ENCODE peak calls at places on chromosomes 16 and 17, in nine cellular contexts. R is Peyer's patch; T is A549; V is left cardiac atrium; W is NCI-H1694 treated with DMSO at 0.1 percent for 48 hours; K is AG04450; Q is EL; M is GM19239; L is activated CD8-positive, alpha-beta T cell treated with anti-CD3 and anti-CD28 coated beads for 36 hours. H is an unnamed sample.
A peak's percentile ranks its signal among the peaks of the same experiment; 100 is the strongest.

GRCh38 chr17:41537990-41538389 is 9.9 kb upstream of the KRT19 start:
- DNase-seq in M (no peak), L (no peak), W (no peak), T (no peak), R (no peak), K (no peak), Q (peak; percentile 41), V (no peak), H (no peak)

GRCh38 chr17:73240561-73240960 is 21.1 kb downstream of the CPSF4L start:
- DNase-seq in W (no peak), M (no peak), R (peak; percentile 48), Q (no peak), L (no peak), K (no peak), V (no peak), T (no peak), H (no peak)

GRCh38 chr17:66900126-66901010 is 64.1 kb upstream of the CACNG4 start:
- DNase-seq in L (no peak), M (no peak), W (no peak), Q (peak; percentile 28), R (no peak), V (no peak), K (no peak), T (peak; percentile 39), H (no peak)

GRCh38 chr17:40355123-40355803 is 9.3 kb downstream of the GJD3 start:
- DNase-seq in L (peak; percentile 84), V (peak; percentile 78), W (no peak), T (peak; percentile 77), R (peak; percentile 88), M (peak; percentile 89), K (no peak), Q (peak; percentile 44), H (no peak)

GRCh38 chr17:50238594-50239287 is 35.5 kb upstream of the TMEM92 start:
- DNase-seq in R (no peak), M (no peak), L (no peak), T (peak; percentile 59), W (no peak), K (no peak), Q (no peak), V (no peak), H (no peak)

GRCh38 chr16:84791088-84791487 is 28.7 kb upstream of the CRISPLD2 start:
- DNase-seq in M (no peak), Q (no peak), R (no peak), K (no peak), V (no peak), L (no peak), W (no peak), T (no peak), H (no peak)

GRCh38 chr17:79023886-79024771 is at the start of gene C1QTNF1:
- DNase-seq in V (peak; percentile 84), T (peak; percentile 35), Q (peak; percentile 50), M (no peak), R (peak; percentile 70), W (no peak), K (no peak), L (peak; percentile 56), H (no peak)

GRCh38 chr17:20009052-20009301 is 182 bp upstream of the SPECC1 start:
- DNase-seq in M (no peak), V (no peak), Q (no peak), L (no peak), R (no peak), T (no peak), W (no peak), K (no peak), H (no peak)

GRCh38 chr16:49912688-49913087 is 56.8 kb upstream of the ZNF423 start:
- DNase-seq in V (no peak), T (no peak), W (no peak), Q (no peak), M (no peak), L (no peak), K (no peak), R (no peak), H (no peak)

GRCh38 chr17:73301359-73301758 is 10.4 kb downstream of the CDC42EP4 start:
- DNase-seq in M (no peak), T (no peak), K (no peak), W (no peak), L (no peak), V (no peak), Q (no peak), R (no peak), H (no peak)

GRCh38 chr17:42428141-42428944 is 5.3 kb upstream of the CAVIN1 start:
- DNase-seq in R (peak; percentile 77), W (peak; percentile 80), K (peak; percentile 91), Q (peak; percentile 99), V (peak; percentile 51), T (peak; percentile 97), L (peak; percentile 60), M (no peak), H (no peak)

GRCh38 chr17:72113751-72114150 is 7.1 kb upstream of the SOX9 start:
- DNase-seq in V (no peak), W (no peak), Q (no peak), L (no peak), R (no peak), T (no peak), M (no peak), K (no peak), H (no peak)

GRCh38 chr16:1612320-1613111 is at the start of gene CRAMP1:
- DNase-seq in T (peak; percentile 27), W (no peak), R (peak; percentile 54), K (no peak), M (no peak), Q (peak; percentile 20), L (peak; percentile 43), V (no peak), H (no peak)

GRCh38 chr17:7673239-7673638 is 14.1 kb downstream of the TP53 start:
- DNase-seq in L (peak; percentile 79), K (no peak), R (peak; percentile 74), M (no peak), W (peak; percentile 12), V (no peak), Q (peak; percentile 21), T (peak; percentile 64), H (no peak)

GRCh38 chr16:75361936-75362335 is 71.4 kb downstream of the CFDP1 start:
- DNase-seq in K (no peak), M (no peak), V (no peak), Q (no peak), W (no peak), R (no peak), L (no peak), T (no peak), H (no peak)

GRCh38 chr17:17379197-17379991 is 76.2 kb downstream of the NT5M start:
- DNase-seq in R (no peak), K (no peak), L (no peak), W (no peak), Q (no peak), T (no peak), M (no peak), V (no peak), H (no peak)

GRCh38 chr16:53922067-53922804 is 218.3 kb downstream of the FTO start:
- DNase-seq in T (no peak), W (no peak), K (no peak), Q (no peak), R (no peak), L (no peak), V (no peak), M (no peak), H (no peak)

GRCh38 chr17:58414596-58414997 is 2.7 kb downstream of the RNF43 start:
- DNase-seq in V (no peak), R (no peak), W (no peak), K (no peak), L (no peak), M (no peak), T (no peak), Q (no peak), H (no peak)

GRCh38 chr17:17417718-17418151 is 59.1 kb upstream of the MED9 start:
- DNase-seq in T (no peak), R (peak; percentile 84), M (no peak), L (no peak), Q (no peak), V (no peak), W (no peak), K (no peak), H (no peak)

GRCh38 chr17:36673637-36674277 is 72.4 kb downstream of the MRM1 start:
- DNase-seq in V (no peak), W (no peak), Q (no peak), M (no peak), T (no peak), K (no peak), R (no peak), L (peak; percentile 8), H (no peak)

H was measured in glomerular endothelial cell.